ENCODE peak calls at places on chromosomes 5 and 9, in nine cellular contexts. E is astrocyte of the spinal cord; T is OCI-LY7; A is stimulated activated CD4-positive, alpha-beta T cell treated with anti-CD3 and anti-CD28 coated beads, Interleukin-1b, Interleukin-23, amount 100 ng/mL, for 24 hours; J is activated CD4-positive, alpha-beta T cell treated with anti-CD3 and anti-CD28 coated beads for 24 hours; F is cardiac fibroblast; S is fibroblast of mammary gland; R is mesenchymal stem cell; U is HT1080. N is an unnamed sample.

GRCh38 chr5:65916636-65917035 is 9.7 kb upstream of the ERBIN start:
- DNase-seq in U (no peak), A (no peak), E (no peak), S (no peak), T (no peak), R (no peak), F (no peak), J (no peak), N (no peak)

GRCh38 chr9:109843651-109844050 is 63.7 kb downstream of the PALM2AKAP2 start:
- DNase-seq in F (peak), U (no peak), E (no peak), R (no peak), S (no peak), J (no peak), T (no peak), A (no peak), N (no peak)

GRCh38 chr9:546797-547223 is 294.7 kb upstream of the DMRT1 start:
- DNase-seq in F (peak), T (peak), R (no peak), U (no peak), E (no peak), J (no peak), S (peak), A (no peak), N (no peak)

GRCh38 chr5:44997506-44997905 is 188.8 kb downstream of the MRPS30 start:
- DNase-seq in E (no peak), U (peak), A (no peak), J (no peak), R (no peak), F (no peak), S (no peak), T (no peak), N (no peak)

GRCh38 chr5:133977858-133978257 is 9.4 kb upstream of the C5orf15 start:
- DNase-seq in J (no peak), E (peak), R (peak), T (no peak), U (peak), A (no peak), S (peak), F (peak), N (no peak)

GRCh38 chr9:129446828-129447550 is 173.9 kb downstream of the C9orf50 start:
- DNase-seq in S (peak), F (peak), T (peak), A (no peak), E (no peak), J (no peak), R (no peak), U (peak), N (no peak)

GRCh38 chr5:154816891-154817492 is 33.4 kb downstream of the FAXDC2 start:
- DNase-seq in R (no peak), S (no peak), T (no peak), J (no peak), U (no peak), F (no peak), A (no peak), E (no peak), N (no peak)

GRCh38 chr5:76625087-76625860 is 2.1 kb upstream of the F2RL2 start:
- DNase-seq in R (peak), U (no peak), T (no peak), E (no peak), S (no peak), J (no peak), F (no peak), A (no peak), N (no peak)

GRCh38 chr5:60223342-60223741 is 329.8 kb upstream of the PDE4D start:
- DNase-seq in F (no peak), R (no peak), S (peak), A (no peak), J (no peak), E (peak), U (peak), T (no peak), N (no peak)

GRCh38 chr9:13911473-13911872 is 402.5 kb downstream of the NFIB start:
- DNase-seq in A (no peak), U (no peak), R (no peak), S (no peak), T (no peak), F (no peak), J (no peak), E (no peak), N (no peak)

GRCh38 chr9:14399736-14400657 is 86.1 kb upstream of the NFIB start:
- DNase-seq in F (peak), R (peak), T (no peak), J (no peak), U (no peak), A (no peak), E (no peak), S (no peak), N (no peak)

GRCh38 chr9:107172160-107172978 is 110.7 kb upstream of the RAD23B start:
- DNase-seq in U (peak), A (peak), R (peak), T (peak), F (peak), S (peak), E (peak), J (peak), N (peak)